ENCODE peak calls at places on chromosomes 13 and 19, in five cellular contexts. T is fibroblast of lung, S is cardiac muscle cell, K is ovary, B is brain microvascular endothelial cell. E is an unnamed sample.
A peak's percentile ranks its signal among the peaks of the same experiment; 100 is the strongest.

GRCh38 chr19:42143341-42144234 is 11.3 kb upstream of the POU2F2 start:
- DNase-seq in T (peak; percentile 37), S (peak; percentile 85), K (no peak), B (no peak), E (peak; percentile 48)

GRCh38 chr19:9793051-9793591 is 24.6 kb upstream of the ZNF846 start:
- DNase-seq in T (peak; percentile 44), S (no peak), K (peak; percentile 79), B (peak; percentile 45), E (peak; percentile 78)

GRCh38 chr19:40990972-40991381 is at the start of gene CYP2B6:
- DNase-seq in T (no peak), S (no peak), K (no peak), B (no peak), E (no peak)

GRCh38 chr19:5691205-5691929 is 1.3 kb downstream of the RPL36 start:
- DNase-seq in T (peak; percentile 73), S (no peak), K (peak; percentile 78), B (no peak), E (peak; percentile 59)

GRCh38 chr19:15871570-15871969 is 26.3 kb downstream of the CYP4F2 start:
- DNase-seq in T (no peak), S (no peak), K (no peak), B (no peak), E (no peak)

GRCh38 chr19:54216869-54217268 is 5.9 kb downstream of the LILRB3 start:
- DNase-seq in T (no peak), S (no peak), K (no peak), B (no peak), E (no peak)

GRCh38 chr13:103931885-103932284 is 865.7 kb upstream of the SLC10A2 start:
- DNase-seq in T (no peak), S (no peak), K (no peak), B (no peak), E (no peak)

GRCh38 chr13:36998624-36999041 is 507 bp downstream of the ALG5 start:
- DNase-seq in T (no peak), S (peak; percentile 32), K (peak; percentile 50), B (no peak), E (peak; percentile 37)

GRCh38 chr19:5460748-5461147 is 5.5 kb downstream of the ZNRF4 start:
- DNase-seq in T (no peak), S (no peak), K (no peak), B (no peak), E (no peak)

GRCh38 chr19:11098861-11099260 is 9.6 kb downstream of the LDLR start:
- DNase-seq in T (no peak), S (no peak), K (no peak), B (no peak), E (no peak)

GRCh38 chr19:23916991-23917390 is 2.3 kb downstream of the ZNF726 start:
- DNase-seq in T (peak; percentile 1), S (no peak), K (no peak), B (peak; percentile 4), E (peak; percentile 23)

GRCh38 chr13:50951366-50951765 is 41.8 kb downstream of the RNASEH2B start:
- DNase-seq in T (peak; percentile 82), S (no peak), K (no peak), B (no peak), E (no peak)

GRCh38 chr13:26914624-26915023 is 154.0 kb upstream of the GPR12 start:
- DNase-seq in T (peak; percentile 5), S (no peak), K (no peak), B (no peak), E (peak; percentile 72)

GRCh38 chr13:75326173-75327131 is 155.5 kb downstream of the TBC1D4 start:
- DNase-seq in T (peak; percentile 32), S (no peak), K (peak; percentile 33), B (peak; percentile 17), E (no peak)

GRCh38 chr13:25945596-25945995 is 106.2 kb downstream of the SHISA2 start:
- DNase-seq in T (peak; percentile 17), S (no peak), K (no peak), B (peak; percentile 45), E (no peak)

GRCh38 chr13:95771950-95772349 is 95.0 kb downstream of the DNAJC3 start:
- DNase-seq in T (no peak), S (no peak), K (no peak), B (no peak), E (no peak)

GRCh38 chr13:35279500-35279899 is 197.0 kb downstream of the MAB21L1 start:
- DNase-seq in T (no peak), S (no peak), K (no peak), B (no peak), E (no peak)

GRCh38 chr13:26377038-26377437 is 123.1 kb downstream of the CDK8 start:
- DNase-seq in T (no peak), S (peak; percentile 40), K (no peak), B (peak; percentile 3), E (peak; percentile 46)

GRCh38 chr13:31887311-31887710 is 144.3 kb upstream of the FRY start:
- DNase-seq in T (peak; percentile 50), S (no peak), K (no peak), B (peak; percentile 20), E (no peak)

GRCh38 chr19:48413879-48414623 is 20.6 kb downstream of the GRIN2D start:
- DNase-seq in T (no peak), S (no peak), K (no peak), B (no peak), E (peak; percentile 79)

GRCh38 chr19:5247957-5248705 is 92.5 kb downstream of the PTPRS start:
- DNase-seq in T (no peak), S (no peak), K (no peak), B (no peak), E (no peak)

GRCh38 chr19:43430142-43430710 is 15.5 kb downstream of the TEX101 start:
- DNase-seq in T (peak; percentile 25), S (no peak), K (no peak), B (no peak), E (no peak)
- TF ChIP-seq CTCF in T (no peak), S (no peak), K (no peak), B (peak; percentile 21), E (peak; percentile 17)

GRCh38 chr19:19171821-19172532 is 1.9 kb upstream of the MEF2B start:
- DNase-seq in T (peak; percentile 77), S (no peak), K (no peak), B (peak; percentile 31), E (peak; percentile 74)

GRCh38 chr19:19167612-19168011 is 2.5 kb downstream of the MEF2B start:
- DNase-seq in T (no peak), S (no peak), K (no peak), B (no peak), E (no peak)

GRCh38 chr19:19171110-19171672 is 1.1 kb upstream of the MEF2B start:
- DNase-seq in T (no peak), S (no peak), K (no peak), B (no peak), E (no peak)

GRCh38 chr19:19169236-19170052 is 619 bp downstream of the MEF2B start:
- DNase-seq in T (no peak), S (no peak), K (no peak), B (no peak), E (no peak)

DNA sequence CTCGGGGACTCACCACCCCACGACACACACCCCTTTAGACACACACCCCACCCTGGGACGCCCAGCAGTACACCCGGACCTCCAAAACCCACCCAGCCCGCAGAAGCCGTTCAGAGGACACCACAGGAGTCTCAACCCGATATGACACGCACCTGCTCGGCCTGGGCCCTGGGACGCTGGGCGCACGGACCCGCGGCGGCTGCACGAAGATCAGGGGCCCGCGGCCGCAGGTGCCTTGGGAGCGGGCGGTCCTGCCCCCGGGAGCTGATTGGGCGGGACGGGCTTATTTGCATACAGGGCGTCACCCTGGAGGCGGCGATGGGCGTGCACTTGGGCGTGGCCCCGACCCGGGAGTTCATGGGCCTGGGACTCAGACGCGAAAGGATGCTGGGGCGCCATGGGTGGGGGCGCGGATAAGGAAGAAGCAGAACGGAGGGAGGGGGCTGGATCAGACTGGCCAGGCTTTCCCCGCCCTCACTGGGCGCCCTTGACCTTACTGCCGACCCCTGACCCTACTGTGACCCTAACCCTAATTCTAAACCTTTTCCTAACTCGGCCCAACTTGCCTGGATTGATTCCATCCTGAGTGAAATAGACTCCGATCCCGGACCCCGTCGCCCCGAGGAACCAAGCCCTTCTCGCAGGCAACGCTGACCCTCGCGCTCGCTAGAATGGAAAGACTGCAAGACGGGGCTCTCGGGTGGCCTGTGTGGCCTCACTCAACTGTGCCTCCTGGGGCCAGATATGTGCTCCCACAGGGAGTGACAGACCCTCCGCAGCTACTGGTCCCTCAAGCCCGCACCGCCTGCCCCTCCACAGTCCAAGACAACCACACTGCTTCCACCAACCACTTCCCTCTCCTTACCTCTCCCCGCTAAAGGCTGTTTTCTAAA is at the start of gene MEF2B:
- DNase-seq in T (peak; percentile 55), S (peak; percentile 93), K (peak; percentile 68), B (peak; percentile 56), E (peak; percentile 85)
- H3K4me3 ChIP-seq in T (no peak within 1 kb of the TSS), S (no peak within 1 kb of the TSS), K (no peak within 1 kb of the TSS), B (no peak within 1 kb of the TSS), E (no peak within 1 kb of the TSS)

GRCh38 chr13:42495751-42496150 is 78.2 kb upstream of the TNFSF11 start:
- DNase-seq in T (no peak), S (no peak), K (no peak), B (no peak), E (no peak)

GRCh38 chr13:42494157-42494556 is 79.8 kb upstream of the TNFSF11 start:
- DNase-seq in T (no peak), S (no peak), K (no peak), B (no peak), E (no peak)

GRCh38 chr13:42495256-42495655 is 78.7 kb upstream of the TNFSF11 start:
- DNase-seq in T (no peak), S (no peak), K (no peak), B (peak; percentile 67), E (no peak)

GRCh38 chr13:42497798-42498197 is 76.2 kb upstream of the TNFSF11 start:
- DNase-seq in T (peak; percentile 77), S (no peak), K (no peak), B (peak; percentile 86), E (peak; percentile 6)

DNA sequence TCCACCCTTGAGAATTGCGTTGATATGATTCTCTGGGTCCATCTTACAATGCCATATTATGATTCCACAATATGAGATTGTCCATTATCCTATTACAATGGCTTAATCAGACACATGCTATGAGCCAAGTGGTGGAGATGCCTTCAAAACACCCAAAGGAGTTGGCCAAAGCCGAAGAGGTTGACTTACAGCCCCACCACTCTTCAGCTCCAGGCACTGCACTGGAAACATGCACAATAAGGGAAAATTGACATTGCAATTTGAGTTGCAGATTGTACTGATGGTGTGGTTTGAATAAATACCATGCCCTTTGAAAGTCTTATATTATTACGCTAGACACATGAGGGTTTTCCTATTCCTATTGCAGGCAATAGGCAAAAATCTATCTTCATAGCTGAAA is 75.4 kb upstream of the TNFSF11 start:
- DNase-seq in T (no peak), S (no peak), K (no peak), B (no peak), E (peak; percentile 10)
- TF ChIP-seq CTCF in T (no peak), S (peak; percentile 6), K (no peak), B (peak; percentile 33), E (no peak)

GRCh38 chr19:17089238-17089637 is 13.7 kb downstream of the MYO9B start:
- DNase-seq in T (peak; percentile 93), S (no peak), K (no peak), B (peak; percentile 55), E (no peak)
- H3K4me3 ChIP-seq in T (no peak overlapping the region), S (no peak overlapping the region), K (no peak overlapping the region), B (no peak overlapping the region), E (no peak overlapping the region)